ENCODE peak calls at places on chromosomes 5 and 9, in five cellular contexts. H is activated CD8-positive, alpha-beta memory T cell treated with anti-CD3 and anti-CD28 coated beads for 4 hours; L is Right ventricle myocardium inferior; A is substantia nigra; G is endodermal cell. W is an unnamed sample.

GRCh38 chr5:128826290-128826689 is 139.0 kb upstream of the SLC27A6 start:
- DNase-seq in G (no peak), A (no peak), H (no peak), L (no peak), W (peak)

GRCh38 chr9:111527347-111527746 is 2.4 kb downstream of the ZNF483 start:
- DNase-seq in G (no peak), L (no peak), H (no peak), A (no peak), W (peak)

GRCh38 chr9:118000581-118000980 is 296.4 kb downstream of the TLR4 start:
- DNase-seq in A (no peak), L (no peak), G (no peak), H (no peak), W (peak)

GRCh38 chr9:133560311-133560710 is 25.8 kb downstream of the ADAMTSL2 start:
- DNase-seq in H (no peak), L (no peak), A (no peak), G (no peak), W (no peak)

GRCh38 chr5:127068771-127069330 is 4.5 kb downstream of the C5orf63 start:
- DNase-seq in L (no peak), H (no peak), G (no peak), A (no peak), W (peak)

GRCh38 chr9:76415731-76416130 is 21.5 kb upstream of the RFK start:
- DNase-seq in A (no peak), H (no peak), L (no peak), G (no peak), W (peak)

GRCh38 chr5:57717555-57717954 is 234.9 kb upstream of the ACTBL2 start:
- DNase-seq in L (no peak), A (no peak), H (no peak), G (no peak), W (peak)

GRCh38 chr5:127088226-127088625 is 14.9 kb upstream of the C5orf63 start:
- DNase-seq in H (no peak), A (no peak), G (no peak), L (no peak), W (peak)

GRCh38 chr9:101530076-101530711 is 3.5 kb upstream of the RNF20 start:
- DNase-seq in H (peak), L (no peak), G (peak), A (peak), W (peak)

GRCh38 chr9:130379649-130379970 is 65.2 kb upstream of the ASS1 start:
- DNase-seq in G (no peak), H (no peak), A (no peak), L (no peak), W (peak)

GRCh38 chr5:68545636-68546325 is 330.2 kb downstream of the PIK3R1 start:
- DNase-seq in A (no peak), L (no peak), G (no peak), H (no peak), W (no peak)